ENCODE peak calls at places on chromosomes 6 and 20, in six cellular contexts. Z, Y, C, R, T and W are unnamed samples.

GRCh38 chr20:48706116-48706656 is 121.6 kb downstream of the PREX1 start:
- DNase-seq in Z (no peak), Y (no peak), C (no peak), R (no peak), T (no peak), W (no peak)

GRCh38 chr6:130693944-130694343 is 133.3 kb upstream of the SMLR1 start:
- DNase-seq in Z (no peak), Y (no peak), C (no peak), R (no peak), T (no peak), W (no peak)

GRCh38 chr20:40983898-40984297 is 44.7 kb upstream of the TOP1 start:
- DNase-seq in Z (no peak), Y (no peak), C (no peak), R (no peak), T (no peak), W (no peak)

GRCh38 chr6:148969679-148970078 is 222.8 kb downstream of the UST start:
- DNase-seq in Z (no peak), Y (peak; percentile 12), C (no peak), R (peak; percentile 29), T (no peak), W (no peak)

GRCh38 chr20:59157064-59157463 is 6.6 kb upstream of the ZNF831 start:
- DNase-seq in Z (no peak), Y (no peak), C (no peak), R (no peak), T (no peak), W (no peak)

GRCh38 chr6:90701146-90701781 is 114.4 kb upstream of the MAP3K7 start:
- DNase-seq in Z (no peak), Y (no peak), C (no peak), R (no peak), T (no peak), W (no peak)

GRCh38 chr20:5714261-5715041 is 35.8 kb upstream of the SHLD1 start:
- DNase-seq in Z (peak; percentile 55), Y (no peak), C (peak; percentile 51), R (peak; percentile 32), T (peak; percentile 35), W (no peak)

GRCh38 chr6:9554351-9554750 is 860.5 kb downstream of the TFAP2A start:
- DNase-seq in Z (no peak), Y (no peak), C (no peak), R (no peak), T (no peak), W (no peak)

GRCh38 chr6:109466212-109466923 is 10.8 kb upstream of the MICAL1 start:
- DNase-seq in Z (no peak), Y (no peak), C (no peak), R (no peak), T (no peak), W (no peak)

GRCh38 chr6:11272491-11273192 is 40.2 kb upstream of the NEDD9 start:
- DNase-seq in Z (no peak), Y (no peak), C (no peak), R (no peak), T (no peak), W (no peak)

GRCh38 chr6:121647905-121648304 is 212.5 kb downstream of the GJA1 start:
- DNase-seq in Z (peak; percentile 12), Y (no peak), C (no peak), R (no peak), T (peak; percentile 51), W (no peak)

GRCh38 chr20:62666736-62667529 is 24.6 kb downstream of the SLCO4A1 start:
- DNase-seq in Z (no peak), Y (peak; percentile 89), C (no peak), R (peak; percentile 74), T (peak; percentile 97), W (no peak)